ENCODE peak calls at places on chromosomes 1 and 21, in eight cellular contexts. R is GM23338; J is H7; O is GM12865; W is A549; B is psoas muscle; G is CD8-positive, alpha-beta memory T cell; C is HAP-1. U is an unnamed sample.

GRCh38 chr1:181423301-181423918 is 59.9 kb upstream of the CACNA1E start:
- DNase-seq in G (no peak), R (peak), J (peak), C (no peak), O (peak), B (no peak), W (peak), U (peak)

GRCh38 chr1:225548140-225548857 is 104.6 kb downstream of the ENAH start:
- DNase-seq in G (no peak), W (no peak), B (no peak), J (no peak), C (no peak), R (no peak), O (no peak), U (no peak)

GRCh38 chr1:26275580-26276431 is 4.1 kb upstream of the SH3BGRL3 start:
- DNase-seq in O (peak), B (peak), R (peak), J (peak), G (peak), C (peak), W (peak), U (peak)

GRCh38 chr1:998905-999796 is 746 bp downstream of the HES4 start:
- DNase-seq in W (no peak), R (peak), J (peak), O (no peak), C (peak), B (peak), G (peak), U (no peak)

GRCh38 chr21:38562182-38562581 is 63.9 kb upstream of the ERG start:
- DNase-seq in R (no peak), G (no peak), J (no peak), C (no peak), W (no peak), B (no peak), O (no peak), U (no peak)

GRCh38 chr1:205589618-205590456 is 42.0 kb downstream of the ELK4 start:
- DNase-seq in B (no peak), G (no peak), J (no peak), C (no peak), W (no peak), O (no peak), R (no peak), U (no peak)

GRCh38 chr21:42203936-42204335 is 15.0 kb upstream of the ABCG1 start:
- DNase-seq in J (no peak), W (no peak), B (no peak), R (no peak), C (no peak), O (no peak), G (no peak), U (no peak)

GRCh38 chr21:40053007-40053406 is 185.8 kb downstream of the PCP4 start:
- DNase-seq in J (no peak), B (peak), W (no peak), O (no peak), C (no peak), R (no peak), G (no peak), U (no peak)

GRCh38 chr1:24309762-24310485 is 9.2 kb upstream of the GRHL3 start:
- DNase-seq in G (no peak), J (no peak), R (no peak), B (no peak), W (no peak), O (no peak), C (no peak), U (no peak)

GRCh38 chr1:109815809-109816791 is 52.4 kb upstream of the EPS8L3 start:
- DNase-seq in W (no peak), J (no peak), G (no peak), C (no peak), R (no peak), B (no peak), O (peak), U (no peak)

GRCh38 chr1:43736819-43737218 is 29.5 kb downstream of the ST3GAL3 start:
- DNase-seq in C (no peak), R (no peak), W (no peak), B (no peak), G (no peak), O (no peak), J (no peak), U (no peak)

GRCh38 chr1:31579374-31579773 is 3.1 kb downstream of the TINAGL1 start:
- DNase-seq in O (no peak), B (no peak), W (no peak), G (no peak), C (no peak), R (no peak), J (no peak), U (no peak)

GRCh38 chr1:182968151-182968741 is 15.3 kb upstream of the SHCBP1L start:
- DNase-seq in J (no peak), C (no peak), R (no peak), W (peak), B (no peak), O (no peak), G (no peak), U (no peak)

GRCh38 chr1:966135-966602 is at the start of gene PLEKHN1:
- DNase-seq in R (peak), G (no peak), W (peak), B (peak), J (peak), O (no peak), C (no peak), U (no peak)

GRCh38 chr1:53143527-53143926 is 1.1 kb upstream of the SLC1A7 start:
- DNase-seq in C (no peak), G (no peak), W (no peak), O (no peak), B (no peak), J (no peak), R (no peak), U (no peak)

GRCh38 chr1:198499588-198499987 is 40.9 kb downstream of the ATP6V1G3 start:
- DNase-seq in C (no peak), B (no peak), O (no peak), J (no peak), R (no peak), G (no peak), W (no peak), U (no peak)

GRCh38 chr21:26719750-26720149 is 125.5 kb downstream of the ADAMTS1 start:
- DNase-seq in B (peak), J (no peak), O (no peak), G (no peak), C (no peak), R (no peak), W (no peak), U (no peak)

GRCh38 chr21:45318146-45318555 is 30.5 kb upstream of the POFUT2 start:
- DNase-seq in C (no peak), G (no peak), B (peak), O (no peak), W (no peak), J (peak), R (no peak), U (no peak)

GRCh38 chr1:230265200-230266115 is 160.7 kb downstream of the PGBD5 start:
- DNase-seq in B (peak), O (no peak), C (no peak), J (no peak), G (no peak), R (no peak), W (no peak), U (no peak)

GRCh38 chr1:230262867-230263572 is 163.1 kb downstream of the PGBD5 start:
- DNase-seq in W (no peak), B (no peak), R (no peak), J (no peak), O (no peak), C (no peak), G (no peak), U (no peak)

GRCh38 chr1:230264342-230264741 is 161.8 kb downstream of the PGBD5 start:
- DNase-seq in W (no peak), B (no peak), R (no peak), G (no peak), C (no peak), O (no peak), J (no peak), U (no peak)

GRCh38 chr1:230261918-230262650 is 164.0 kb downstream of the PGBD5 start:
- DNase-seq in O (no peak), B (no peak), G (no peak), C (no peak), R (no peak), J (no peak), W (no peak), U (no peak)

GRCh38 chr1:230263573-230264195 is 162.4 kb downstream of the PGBD5 start:
- DNase-seq in J (no peak), B (no peak), R (no peak), O (no peak), G (no peak), W (no peak), C (no peak), U (no peak)
- H3K4me3 ChIP-seq in J (no peak), B (no peak), R (no peak), O (no peak), G (no peak), W (no peak), C (no peak), U (no peak)

GRCh38 chr1:11690669-11691301 is 725 bp upstream of the DRAXIN start:
- DNase-seq in B (no peak), J (peak), C (peak), R (peak), W (no peak), O (no peak), G (no peak), U (no peak)
- H3K4me3 ChIP-seq in B (peak), J (peak), C (peak), R (peak), W (peak), O (no peak), G (no peak), U (peak)

GRCh38 chr1:3142751-3143150 is 73.7 kb downstream of the PRDM16 start:
- DNase-seq in G (no peak), J (no peak), O (no peak), W (no peak), C (no peak), B (no peak), R (no peak), U (no peak)
- H3K4me3 ChIP-seq in G (no peak), J (no peak), O (no peak), W (no peak), C (no peak), B (no peak), R (no peak), U (no peak)

DNA sequence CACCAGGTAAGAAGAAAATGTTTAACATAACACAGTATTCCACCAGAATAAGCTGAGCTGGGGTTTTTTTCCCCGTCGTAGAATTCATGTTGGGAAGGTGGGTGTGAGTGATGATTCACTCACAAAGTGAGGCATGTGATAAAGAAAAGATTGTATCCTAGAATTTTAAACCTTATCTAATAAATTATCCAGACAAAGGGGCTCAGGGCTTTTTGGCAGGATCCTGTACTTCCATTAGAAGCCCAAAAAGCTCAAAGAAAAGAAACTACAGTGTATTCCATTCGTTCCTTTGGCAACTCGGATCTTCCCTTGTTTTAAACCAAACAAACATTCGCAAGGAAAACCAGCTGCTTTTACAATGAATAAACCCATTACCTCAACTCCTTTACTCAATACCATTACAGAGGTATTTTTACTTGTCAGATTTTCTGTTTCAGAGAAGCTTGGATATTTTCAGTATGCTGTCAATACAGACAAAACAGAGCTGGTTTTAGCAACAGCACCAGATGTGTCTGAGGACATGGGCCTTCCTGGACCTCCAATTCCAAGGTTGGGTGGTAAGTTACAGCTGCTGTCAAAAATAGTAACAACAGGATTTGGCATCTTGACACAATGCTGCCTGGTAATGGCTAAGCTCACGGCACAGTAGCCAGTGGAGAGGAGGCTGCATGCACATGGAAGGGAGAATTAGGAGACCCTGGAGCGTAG is 159.9 kb upstream of the RUNX1 start:
- DNase-seq in R (no peak), B (no peak), J (no peak), W (no peak), O (no peak), G (no peak), C (no peak), U (no peak)
- H3K4me3 ChIP-seq in R (no peak), B (peak), J (no peak), W (no peak), O (no peak), G (no peak), C (no peak), U (no peak)

GRCh38 chr1:230773396-230774033 is 26.3 kb downstream of the CAPN9 start:
- DNase-seq in B (no peak), C (no peak), R (no peak), O (no peak), J (no peak), G (no peak), W (no peak), U (no peak)
- H3K4me3 ChIP-seq in B (peak), C (no peak), R (no peak), O (no peak), J (no peak), G (no peak), W (no peak), U (no peak)

DNA sequence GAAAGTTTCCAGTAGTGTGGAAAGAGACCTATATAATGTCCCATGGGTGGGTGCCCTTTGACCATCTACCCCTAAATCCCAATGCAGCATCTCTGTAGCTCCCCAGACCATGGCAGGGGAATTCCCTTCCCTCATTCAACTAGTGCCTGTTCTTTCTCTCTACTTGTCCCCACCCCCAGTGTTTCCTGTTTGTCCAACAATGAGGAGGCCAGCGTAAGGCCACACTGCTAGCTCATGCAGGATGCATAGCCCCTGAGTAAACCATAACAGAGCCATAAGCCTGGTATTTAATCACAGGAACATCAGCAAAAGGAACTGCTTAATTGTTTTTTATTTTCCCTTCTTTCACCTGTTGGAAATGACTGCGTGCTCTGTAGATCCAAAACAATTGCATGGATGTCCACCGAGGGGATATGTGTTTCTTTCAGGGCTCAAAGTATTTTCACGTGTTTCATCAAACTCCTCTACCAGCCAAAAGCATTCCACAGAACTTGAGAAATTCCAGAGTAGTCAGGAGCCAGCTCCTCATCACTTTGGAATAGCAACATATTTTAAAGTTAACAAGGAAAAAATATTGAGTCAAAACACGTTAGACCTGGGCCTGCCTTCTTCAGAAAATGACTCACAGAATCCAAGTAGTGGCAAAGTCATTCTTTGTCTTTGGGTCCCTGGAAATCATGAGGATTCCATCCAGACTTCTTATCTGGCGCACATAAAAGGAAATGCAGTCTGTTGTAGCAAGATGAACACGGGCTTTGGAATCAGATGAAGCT is 162.5 kb upstream of the SGIP1 start:
- DNase-seq in W (no peak), C (no peak), J (no peak), O (peak), R (no peak), B (no peak), G (no peak), U (no peak)
- H3K4me3 ChIP-seq in W (no peak), C (no peak), J (no peak), O (peak), R (no peak), B (no peak), G (no peak), U (no peak)

GRCh38 chr1:36514501-36514900 is 31.8 kb upstream of the CSF3R start:
- DNase-seq in J (no peak), R (no peak), W (no peak), O (no peak), B (no peak), C (no peak), G (no peak), U (no peak)

GRCh38 chr1:36517415-36517814 is 34.7 kb upstream of the CSF3R start:
- DNase-seq in G (no peak), O (no peak), B (no peak), J (no peak), W (no peak), C (no peak), R (no peak), U (no peak)

GRCh38 chr1:36515315-36516138 is 32.8 kb upstream of the CSF3R start:
- DNase-seq in C (no peak), R (no peak), J (no peak), O (no peak), G (no peak), W (no peak), B (no peak), U (no peak)

GRCh38 chr1:36517019-36517387 is 34.3 kb upstream of the CSF3R start:
- DNase-seq in J (no peak), B (no peak), R (no peak), W (no peak), C (no peak), G (no peak), O (no peak), U (no peak)

DNA sequence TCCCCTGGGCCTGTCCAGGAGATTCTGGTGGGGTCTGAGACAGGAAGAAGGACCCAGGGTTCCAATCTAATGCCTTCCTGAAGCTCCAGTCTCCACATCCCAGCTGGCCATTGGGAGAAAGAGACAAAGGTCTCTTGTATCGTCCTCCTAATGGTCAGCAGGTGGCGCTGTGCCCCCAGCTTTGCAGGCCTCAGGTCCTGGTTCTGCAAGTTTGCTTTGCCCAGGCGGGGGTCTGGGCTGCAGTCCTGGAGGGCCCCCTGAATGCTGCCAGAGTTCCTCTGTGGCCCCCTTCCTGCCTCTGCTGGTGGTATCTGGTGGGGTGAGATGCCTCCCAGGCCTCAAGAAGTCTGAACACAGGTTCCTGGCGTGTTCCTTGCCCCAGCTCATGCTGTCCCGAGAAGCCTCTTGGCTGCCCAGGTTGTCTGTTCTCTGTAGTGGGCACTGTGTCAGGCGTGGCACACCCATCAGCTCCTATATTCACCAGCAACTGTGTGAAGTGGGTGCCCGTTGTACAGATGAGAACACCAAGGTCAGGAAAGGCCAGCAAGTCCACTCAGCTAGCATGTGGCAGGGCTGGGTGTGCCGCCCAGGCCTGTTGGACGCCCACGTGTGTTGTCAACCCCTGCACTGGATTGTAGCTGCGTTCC is 33.8 kb upstream of the CSF3R start:
- DNase-seq in B (peak), O (peak), C (peak), W (peak), G (peak), J (peak), R (peak), U (peak)
- H3K4me3 ChIP-seq in B (no peak), O (no peak), C (no peak), W (no peak), G (no peak), J (no peak), R (no peak), U (no peak)